ENCODE peak calls at places on chromosomes 5 and 9, in four cellular contexts. V is A549; X is activated CD8-positive, alpha-beta memory T cell treated with anti-CD3 and anti-CD28 coated beads for 4 hours; C is T47D. T is an unnamed sample.

GRCh38 chr5:139635606-139636206 is 12.4 kb upstream of the CXXC5 start:
- DNase-seq in V (peak; percentile 73), X (no peak), C (peak; percentile 62), T (peak; percentile 87)

GRCh38 chr9:110602281-110602680 is 22.7 kb upstream of the SVEP1 start:
- DNase-seq in V (no peak), X (no peak), C (no peak), T (no peak)

GRCh38 chr5:94243612-94244011 is 374.8 kb downstream of the KIAA0825 start:
- DNase-seq in V (no peak), X (no peak), C (no peak), T (no peak)

GRCh38 chr5:167623354-167623753 is 668.1 kb upstream of the WWC1 start:
- DNase-seq in V (no peak), X (no peak), C (no peak), T (no peak)

GRCh38 chr5:7794823-7795222 is 56.1 kb downstream of the CFAP90 start:
- DNase-seq in V (no peak), X (no peak), C (no peak), T (no peak)

GRCh38 chr9:88388886-88389617 is 808 bp downstream of the SPIN1 start:
- DNase-seq in V (peak; percentile 68), X (peak; percentile 5), C (peak; percentile 64), T (peak; percentile 76)

GRCh38 chr9:34717996-34718614 is 8.2 kb upstream of the CCL21 start:
- DNase-seq in V (no peak), X (no peak), C (no peak), T (no peak)

GRCh38 chr9:130263601-130264413 is 1.8 kb upstream of the HMCN2 start:
- DNase-seq in V (no peak), X (no peak), C (peak; percentile 58), T (peak; percentile 8)

GRCh38 chr9:125649315-125649714 is 57.7 kb downstream of the MAPKAP1 start:
- DNase-seq in V (peak; percentile 53), X (no peak), C (no peak), T (peak; percentile 65)

GRCh38 chr9:116520218-116520617 is 166.9 kb upstream of the TRIM32 start:
- DNase-seq in V (no peak), X (no peak), C (no peak), T (no peak)

GRCh38 chr5:33657804-33658435 is 217.2 kb downstream of the TARS1 start:
- DNase-seq in V (no peak), X (no peak), C (no peak), T (no peak)

GRCh38 chr9:18865542-18865941 is 167.5 kb downstream of the SAXO1 start:
- DNase-seq in V (no peak), X (no peak), C (no peak), T (no peak)

GRCh38 chr9:114312513-114312875 is 10.4 kb upstream of the ORM1 start:
- DNase-seq in V (no peak), X (no peak), C (no peak), T (no peak)

GRCh38 chr9:135670721-135671590 is 7.8 kb downstream of the LCN9 start:
- DNase-seq in V (no peak), X (no peak), C (peak; percentile 20), T (no peak)

GRCh38 chr9:115847245-115847644 is 306.3 kb upstream of the PAPPA start:
- DNase-seq in V (peak; percentile 31), X (no peak), C (no peak), T (no peak)

GRCh38 chr5:674630-675011 is 18.5 kb downstream of the TPPP start:
- DNase-seq in V (no peak), X (no peak), C (peak; percentile 58), T (no peak)

GRCh38 chr9:89505795-89506385 is 8.0 kb upstream of the SEMA4D start:
- DNase-seq in V (no peak), X (no peak), C (no peak), T (peak; percentile 8)

GRCh38 chr5:858726-859125 is 7.9 kb upstream of the ZDHHC11 start:
- DNase-seq in V (no peak), X (no peak), C (no peak), T (no peak)

GRCh38 chr5:145982572-145983314 is 46.4 kb downstream of the SH3RF2 start:
- DNase-seq in V (no peak), X (no peak), C (peak; percentile 70), T (no peak)

GRCh38 chr9:121354141-121354540 is 15.9 kb downstream of the STOM start:
- DNase-seq in V (no peak), X (no peak), C (no peak), T (no peak)

GRCh38 chr5:93874080-93874479 is 132.7 kb upstream of the POU5F2 start:
- DNase-seq in V (no peak), X (no peak), C (no peak), T (peak; percentile 27)

GRCh38 chr5:134506054-134507039 is 19.1 kb upstream of the JADE2 start:
- DNase-seq in V (peak; percentile 98), X (no peak), C (peak; percentile 98), T (peak; percentile 34)

GRCh38 chr5:4164167-4164566 is 568.5 kb downstream of the IRX1 start:
- DNase-seq in V (no peak), X (no peak), C (no peak), T (no peak)

GRCh38 chr5:174583071-174583470 is 141.3 kb upstream of the MSX2 start:
- DNase-seq in V (no peak), X (no peak), C (peak; percentile 52), T (no peak)

GRCh38 chr5:122493091-122493775 is 181.2 kb downstream of the SNCAIP start:
- DNase-seq in V (no peak), X (no peak), C (no peak), T (peak; percentile 8)

GRCh38 chr9:93280661-93281259 is 96.8 kb downstream of the WNK2 start:
- DNase-seq in V (no peak), X (no peak), C (no peak), T (no peak)